ENCODE peak calls at places on chromosome 10, in four cellular contexts. D, Q, V and F are unnamed samples.

GRCh38 chr10:8365935-8366911 is 311.7 kb downstream of the GATA3 start:
- DNase-seq in D (peak; percentile 25), V (peak; percentile 68), Q (no peak), F (no peak)

GRCh38 chr10:13092446-13093102 is 7.4 kb upstream of the OPTN start:
- DNase-seq in D (no peak), V (peak; percentile 64), Q (no peak), F (peak; percentile 23)

GRCh38 chr10:114195079-114195478 is 15.9 kb downstream of the TDRD1 start:
- DNase-seq in Q (no peak), D (no peak), V (no peak), F (no peak)

GRCh38 chr10:3014968-3015367 is 52.4 kb upstream of the PFKP start:
- DNase-seq in D (peak; percentile 23), Q (no peak), V (no peak), F (peak; percentile 5)

GRCh38 chr10:38094923-38095574 is 912 bp downstream of the ZNF37A start:
- DNase-seq in V (no peak), D (peak; percentile 19), Q (no peak), F (no peak)

GRCh38 chr10:126088144-126088543 is 191.8 kb downstream of the FANK1 start:
- DNase-seq in Q (no peak), D (peak; percentile 51), V (peak; percentile 78), F (peak; percentile 54)

GRCh38 chr10:50992972-50993766 is 81.1 kb upstream of the PRKG1 start:
- DNase-seq in V (peak; percentile 80), Q (peak; percentile 80), D (peak; percentile 91), F (peak; percentile 86)

GRCh38 chr10:63409465-63410027 is 56.2 kb downstream of the JMJD1C start:
- DNase-seq in Q (no peak), D (peak; percentile 43), V (peak; percentile 64), F (peak; percentile 31)

GRCh38 chr10:133044502-133044901 is 43.2 kb upstream of the ADGRA1 start:
- DNase-seq in Q (no peak), V (no peak), D (no peak), F (peak; percentile 6)

GRCh38 chr10:87921934-87922688 is 58.7 kb downstream of the PTEN start:
- DNase-seq in Q (no peak), D (peak; percentile 17), V (no peak), F (no peak)

GRCh38 chr10:81978238-81978637 is 103.2 kb downstream of the NRG3 start:
- DNase-seq in D (peak; percentile 3), V (peak; percentile 50), Q (no peak), F (peak; percentile 44)

GRCh38 chr10:71985542-71986250 is 21.5 kb downstream of the CHST3 start:
- DNase-seq in V (peak; percentile 95), Q (no peak), D (peak; percentile 96), F (peak; percentile 82)

GRCh38 chr10:88386878-88387773 is 196.0 kb downstream of the RNLS start:
- DNase-seq in V (peak; percentile 98), Q (peak; percentile 44), D (peak; percentile 85), F (peak; percentile 42)

GRCh38 chr10:23316406-23316805 is 28.2 kb downstream of the C10orf67 start:
- DNase-seq in D (no peak), V (no peak), Q (no peak), F (no peak)

GRCh38 chr10:102230264-102230860 is 4.3 kb downstream of the ELOVL3 start:
- DNase-seq in D (peak; percentile 65), Q (no peak), V (peak; percentile 78), F (peak; percentile 87)

GRCh38 chr10:33878238-33878637 is 543.8 kb upstream of the NRP1 start:
- DNase-seq in V (peak; percentile 34), D (no peak), Q (no peak), F (no peak)

GRCh38 chr10:70974351-70974901 is 86.1 kb upstream of the PCBD1 start:
- DNase-seq in Q (no peak), V (peak; percentile 20), D (no peak), F (peak; percentile 58)

GRCh38 chr10:87722716-87723115 is 63.0 kb downstream of the PAPSS2 start:
- DNase-seq in D (no peak), V (no peak), Q (no peak), F (no peak)

GRCh38 chr10:102310356-102311024 is 65.2 kb downstream of the GBF1 start:
- DNase-seq in V (peak; percentile 74), D (peak; percentile 44), Q (no peak), F (peak; percentile 76)

GRCh38 chr10:125149278-125150047 is 10.9 kb downstream of the CTBP2 start:
- DNase-seq in Q (no peak), D (peak; percentile 74), V (peak; percentile 89), F (peak; percentile 79)

GRCh38 chr10:122263971-122264370 is 7.1 kb upstream of the BTBD16 start:
- DNase-seq in D (peak; percentile 85), Q (peak; percentile 78), V (peak; percentile 95), F (peak; percentile 89)

GRCh38 chr10:58180633-58181032 is 87.1 kb downstream of the IPMK start:
- DNase-seq in V (peak; percentile 28), Q (no peak), D (no peak), F (no peak)

DNA sequence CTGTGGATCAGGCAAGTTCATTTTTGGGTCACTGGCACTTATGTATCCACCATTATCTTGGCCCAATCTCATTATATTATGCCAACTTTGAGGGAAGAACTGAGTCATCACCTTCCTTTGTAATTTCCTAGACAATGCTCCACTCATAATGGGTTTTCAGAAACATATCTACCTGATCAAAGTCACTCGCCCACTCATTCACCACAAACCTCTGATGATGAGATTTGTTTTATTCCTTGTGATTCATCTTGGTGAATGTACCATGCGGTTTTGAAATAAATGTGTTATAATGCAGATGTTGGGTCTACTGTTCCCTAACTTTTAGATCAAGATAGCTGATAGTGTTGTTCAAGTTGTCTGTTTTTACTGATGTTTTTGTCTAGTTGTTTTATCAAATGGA is 525.9 kb downstream of the KIF20B start:
- DNase-seq in D (peak; percentile 74), Q (peak; percentile 11), V (peak; percentile 58), F (peak; percentile 75)
- H3K4me3 ChIP-seq in D (no peak overlapping the region), Q (no peak overlapping the region), V (no peak overlapping the region), F (no peak overlapping the region)

GRCh38 chr10:21509391-21510217 is 15.9 kb downstream of the SKIDA1 start:
- DNase-seq in Q (no peak), V (no peak), D (no peak), F (peak; percentile 28)

GRCh38 chr10:21511931-21512330 is 13.6 kb downstream of the SKIDA1 start:
- DNase-seq in Q (no peak), V (no peak), D (peak; percentile 50), F (no peak)

GRCh38 chr10:21508987-21509334 is 16.5 kb downstream of the SKIDA1 start:
- DNase-seq in Q (no peak), V (no peak), D (no peak), F (no peak)

GRCh38 chr10:21513035-21513434 is 12.4 kb downstream of the SKIDA1 start:
- DNase-seq in V (no peak), Q (no peak), D (peak; percentile 42), F (peak; percentile 15)

DNA sequence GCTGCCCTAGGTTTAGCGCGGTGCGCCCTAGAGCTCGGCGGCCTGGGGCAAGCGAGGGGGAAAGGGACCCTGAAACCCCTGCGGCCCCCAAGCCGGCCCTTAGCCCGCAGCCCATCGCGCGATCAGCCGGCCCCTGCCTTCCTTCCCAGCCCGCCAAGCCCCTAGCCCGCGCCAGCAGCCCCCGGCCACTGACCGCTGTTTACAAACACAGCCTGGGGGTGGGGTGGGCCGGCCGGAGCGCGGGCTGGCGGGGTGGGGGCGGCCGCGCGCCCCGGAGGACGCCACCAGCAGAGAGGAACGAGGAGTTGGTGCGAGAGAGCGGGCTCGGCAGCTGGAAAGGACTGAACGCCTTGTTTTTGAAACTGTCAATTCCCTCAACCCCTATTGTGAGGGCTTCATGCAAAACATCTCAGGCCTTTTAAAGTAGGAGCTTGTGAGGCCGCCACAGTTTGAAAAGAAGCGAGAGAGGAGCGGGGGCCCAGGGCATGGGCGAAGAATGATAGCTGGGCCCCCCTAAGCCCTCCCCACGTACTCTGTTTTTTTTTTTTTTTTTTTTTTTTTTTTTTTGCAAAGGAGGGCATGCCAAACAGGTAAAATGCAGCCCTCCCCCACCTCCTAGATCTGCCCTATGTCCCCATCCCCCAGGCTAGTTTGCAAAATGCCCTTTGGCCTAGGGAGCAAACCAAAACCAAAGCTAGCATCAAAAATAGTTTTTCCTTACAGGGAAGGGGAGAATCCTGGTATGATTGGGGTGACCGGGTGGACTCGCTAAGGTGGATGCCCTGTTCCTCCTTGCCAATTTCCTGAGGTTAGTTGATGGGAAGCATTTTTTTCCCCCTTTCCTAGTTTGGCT is 15.0 kb downstream of the SKIDA1 start:
- DNase-seq in Q (no peak), V (peak; percentile 53), D (peak; percentile 48), F (no peak)
- H3K4me3 ChIP-seq in Q (peak overlapping the region; percentile 33), V (peak overlapping the region; percentile 57), D (peak overlapping the region; percentile 25), F (peak overlapping the region; percentile 27)

DNA sequence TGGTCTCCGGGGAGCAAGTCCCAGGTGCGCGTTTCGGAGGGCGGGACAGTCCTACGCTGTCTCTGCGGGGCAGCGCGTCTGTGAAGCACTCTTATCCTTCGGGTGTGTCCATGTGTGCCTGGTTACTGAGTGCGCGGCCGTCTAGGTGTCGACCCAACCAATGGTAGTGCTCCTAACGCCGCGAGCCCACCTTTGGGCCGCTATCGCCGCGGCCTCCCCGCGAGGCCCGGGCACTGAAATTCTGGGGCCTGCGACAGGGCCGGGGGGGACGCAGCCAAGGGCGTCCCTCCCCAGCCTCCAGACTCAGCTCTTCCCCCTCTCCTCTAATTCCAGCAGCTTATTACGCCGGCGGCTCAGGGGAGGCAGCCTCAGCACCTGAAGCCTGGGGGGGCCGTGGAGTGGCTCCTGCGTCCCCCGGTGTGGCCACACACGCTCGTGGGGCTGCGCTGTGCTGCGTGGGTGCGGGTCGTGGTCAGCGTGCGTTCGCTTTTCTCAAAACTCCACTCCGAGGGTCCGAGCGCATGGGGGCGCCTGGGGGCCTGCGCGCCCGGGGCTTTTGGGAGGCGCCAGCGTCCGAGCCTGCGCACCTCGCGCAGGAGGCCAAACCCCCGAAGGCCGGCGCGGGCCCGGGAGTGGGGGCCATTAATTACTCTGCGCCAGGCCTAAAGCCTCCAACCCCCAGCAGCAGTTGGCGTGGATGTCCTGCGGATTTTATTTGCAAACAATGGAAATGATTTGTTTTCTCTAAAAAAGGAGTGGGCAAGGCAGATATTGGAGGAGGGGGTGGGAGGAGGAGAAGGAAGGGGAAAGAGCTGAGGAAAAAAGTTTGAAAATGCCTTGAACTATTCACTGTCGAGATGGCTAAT is 3.0 kb upstream of the ZNF503 start:
- DNase-seq in D (no peak), Q (no peak), V (no peak), F (no peak)
- H3K4me3 ChIP-seq in D (peak overlapping the region; percentile 33), Q (peak overlapping the region; percentile 7), V (peak overlapping the region; percentile 11), F (peak overlapping the region; percentile 100)

GRCh38 chr10:79910344-79910743 is 38.6 kb downstream of the SFTPD start:
- DNase-seq in D (no peak), Q (no peak), V (no peak), F (no peak)

GRCh38 chr10:79905322-79906314 is 43.3 kb downstream of the SFTPD start:
- DNase-seq in Q (no peak), D (peak; percentile 9), V (peak; percentile 17), F (peak; percentile 67)

DNA sequence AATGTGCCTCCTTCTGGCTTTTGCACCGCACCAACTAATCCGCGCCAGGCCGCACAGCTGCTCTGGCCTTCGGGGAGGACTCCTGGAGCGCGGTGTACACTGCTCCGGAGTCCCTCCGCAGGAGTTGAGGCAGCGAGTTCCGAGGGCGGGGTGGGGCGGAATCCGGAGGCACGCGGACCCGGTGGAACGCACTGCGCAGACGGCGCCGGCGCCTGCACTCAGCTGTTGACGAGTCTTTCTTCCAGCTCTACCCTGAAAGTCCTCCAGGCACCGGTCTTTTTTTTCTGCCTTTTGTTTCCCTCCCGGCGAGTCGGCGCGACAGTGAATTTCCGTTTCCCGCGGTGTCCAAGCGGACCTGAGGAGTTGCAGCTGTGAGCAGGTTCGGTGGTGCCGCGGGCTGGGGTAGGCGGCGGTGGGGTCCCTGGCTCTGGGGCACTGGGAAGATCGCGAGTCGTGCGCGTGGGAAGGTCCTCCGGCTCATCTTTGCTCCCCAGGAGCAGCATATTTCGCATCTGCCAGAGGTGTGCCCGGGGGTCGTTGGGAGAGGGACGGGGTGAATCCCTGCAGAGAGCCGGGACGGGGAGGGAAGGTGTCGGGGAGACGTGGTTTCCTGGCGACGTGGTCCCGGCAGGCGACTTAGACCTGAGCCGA is 44.1 kb downstream of the SFTPD start:
- DNase-seq in D (peak; percentile 64), V (peak; percentile 70), Q (no peak), F (peak; percentile 65)
- H3K4me3 ChIP-seq in D (peak overlapping the region; percentile 65), V (peak overlapping the region; percentile 61), Q (peak overlapping the region; percentile 63), F (peak overlapping the region; percentile 81)